ENCODE peak calls at places on chromosomes 6 and 20, in four cellular contexts. T is spleen, D is stomach, B is K562. U is an unnamed sample. For H3K4me1, the result is how much of the 10 kb centered on the place peaks cover.

GRCh38 chr6:4129446-4129845 is 5.9 kb downstream of the ECI2 start:
- DNase-seq in B (no peak), D (no peak), T (no peak), U (no peak)

GRCh38 chr6:48036316-48036715 is 74.7 kb downstream of the PTCHD4 start:
- DNase-seq in T (no peak), B (no peak), D (no peak), U (no peak)

GRCh38 chr20:1718604-1719384 is 61.2 kb upstream of the SIRPG start:
- DNase-seq in D (no peak), B (no peak), T (no peak), U (no peak)

GRCh38 chr20:45097485-45098095 is 3.3 kb downstream of the KCNS1 start:
- DNase-seq in T (peak), B (no peak), D (no peak), U (no peak)

GRCh38 chr6:1208876-1209275 is 103.0 kb upstream of the FOXQ1 start:
- DNase-seq in T (no peak), D (no peak), B (no peak), U (no peak)

GRCh38 chr6:54264581-54265272 is 43.5 kb upstream of the TINAG start:
- DNase-seq in B (no peak), T (no peak), D (no peak), U (no peak)

GRCh38 chr6:52495859-52496396 is 75.8 kb downstream of the EFHC1 start:
- DNase-seq in T (no peak), D (no peak), B (no peak), U (no peak)

GRCh38 chr20:58980711-58981563 is at the start of gene NELFCD:
- DNase-seq in T (peak), B (peak), D (peak), U (peak)

GRCh38 chr6:16948376-16948775 is 153.5 kb upstream of the STMND1 start:
- DNase-seq in T (no peak), B (no peak), D (no peak), U (no peak)

GRCh38 chr20:49541733-49542513 is 26.0 kb downstream of the PTGIS start:
- DNase-seq in B (peak), D (peak), T (no peak), U (peak)
- TF ChIP-seq POLR2AphosphoS5 in B (peak), D (no peak), T (no peak), U (no peak)

GRCh38 chr6:63521475-63522210 is 50.6 kb upstream of the LOC128125822 start:
- DNase-seq in D (no peak), T (no peak), B (no peak), U (no peak)
- H3K4me1 ChIP-seq in D (under half), T (under half), B (under half), U (under half)

DNA sequence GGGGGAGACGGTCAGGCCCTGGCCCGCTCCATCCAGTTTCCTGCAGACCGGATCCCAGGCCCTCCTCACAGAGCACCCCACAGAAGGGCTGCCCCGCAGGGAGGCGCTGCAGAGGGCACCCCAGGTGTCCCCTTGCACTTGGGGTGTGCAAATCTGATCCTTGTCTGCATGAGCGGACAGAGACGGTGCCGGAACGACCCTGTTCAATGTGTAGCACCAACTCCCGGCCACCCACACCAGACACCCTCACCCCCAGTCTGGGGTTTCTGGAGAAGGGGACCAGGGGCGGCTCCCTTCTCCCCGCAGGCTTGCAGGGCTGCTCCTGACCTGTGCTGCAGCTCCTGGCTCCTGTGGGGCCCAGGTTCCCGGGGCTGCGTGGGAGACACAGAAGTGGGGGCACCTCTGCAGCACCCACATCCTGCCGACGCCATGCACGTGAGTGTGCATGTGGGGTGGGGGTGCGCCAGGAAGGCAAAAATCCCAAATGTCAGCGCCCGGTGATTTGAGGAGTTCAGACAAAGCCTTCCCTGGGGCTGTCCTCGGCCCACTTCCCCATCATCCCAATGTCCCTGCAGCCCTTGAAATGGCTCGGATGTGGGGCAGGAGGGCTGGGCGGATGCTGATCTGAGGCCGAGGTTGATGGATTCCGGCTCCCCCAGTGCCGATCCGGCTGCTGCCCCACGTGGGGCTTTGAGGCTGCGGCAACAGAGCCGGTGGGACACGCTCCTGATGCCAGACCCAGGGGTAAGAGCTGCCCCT is 85.3 kb upstream of the BHLHE23 start:
- DNase-seq in T (peak), B (no peak), D (no peak), U (no peak)
- TF ChIP-seq CTCF in T (no peak), B (no peak), D (no peak), U (no peak)

GRCh38 chr6:11875325-11876109 is 96.9 kb upstream of the ADTRP start:
- DNase-seq in D (no peak), B (no peak), T (no peak), U (no peak)

GRCh38 chr6:11868392-11868791 is 89.8 kb upstream of the ADTRP start:
- DNase-seq in B (no peak), T (no peak), D (no peak), U (no peak)

GRCh38 chr6:11865926-11866325 is 87.3 kb upstream of the ADTRP start:
- DNase-seq in T (no peak), B (no peak), D (no peak), U (no peak)

DNA sequence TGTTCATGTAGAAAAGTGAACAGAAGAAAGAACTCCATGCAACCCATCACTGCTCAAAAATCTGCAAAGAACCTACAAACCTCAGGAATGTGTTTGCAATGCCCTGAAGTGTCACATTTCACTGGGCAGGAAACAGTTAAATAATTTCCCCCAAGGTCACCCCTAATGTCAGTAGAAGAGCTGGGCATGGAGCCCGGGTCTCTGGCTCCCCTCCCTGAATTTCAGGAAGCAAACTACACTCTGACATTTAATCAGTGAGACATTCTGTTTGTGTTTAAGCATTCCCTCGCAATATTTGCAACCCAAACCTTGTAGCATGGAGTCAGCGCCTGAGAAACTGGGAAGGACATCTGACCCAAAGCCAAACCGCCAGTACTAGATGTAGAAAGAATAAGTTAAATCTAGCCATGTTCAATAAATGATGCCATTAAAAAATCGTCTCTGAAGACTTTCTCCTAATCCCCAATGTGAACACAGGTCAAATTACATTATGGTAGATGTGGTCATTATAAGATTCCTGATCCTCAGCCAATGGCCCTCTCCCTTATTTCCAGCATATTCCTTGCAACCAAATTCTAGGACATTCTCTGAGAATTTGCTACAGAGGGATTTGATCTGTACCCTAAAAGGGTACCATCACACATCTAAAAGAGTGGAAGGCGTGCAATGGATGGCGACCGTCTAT is 91.2 kb upstream of the ADTRP start:
- DNase-seq in D (peak), T (no peak), B (no peak), U (no peak)
- TF ChIP-seq POLR2AphosphoS5 in D (no peak), T (no peak), B (no peak), U (no peak)

DNA sequence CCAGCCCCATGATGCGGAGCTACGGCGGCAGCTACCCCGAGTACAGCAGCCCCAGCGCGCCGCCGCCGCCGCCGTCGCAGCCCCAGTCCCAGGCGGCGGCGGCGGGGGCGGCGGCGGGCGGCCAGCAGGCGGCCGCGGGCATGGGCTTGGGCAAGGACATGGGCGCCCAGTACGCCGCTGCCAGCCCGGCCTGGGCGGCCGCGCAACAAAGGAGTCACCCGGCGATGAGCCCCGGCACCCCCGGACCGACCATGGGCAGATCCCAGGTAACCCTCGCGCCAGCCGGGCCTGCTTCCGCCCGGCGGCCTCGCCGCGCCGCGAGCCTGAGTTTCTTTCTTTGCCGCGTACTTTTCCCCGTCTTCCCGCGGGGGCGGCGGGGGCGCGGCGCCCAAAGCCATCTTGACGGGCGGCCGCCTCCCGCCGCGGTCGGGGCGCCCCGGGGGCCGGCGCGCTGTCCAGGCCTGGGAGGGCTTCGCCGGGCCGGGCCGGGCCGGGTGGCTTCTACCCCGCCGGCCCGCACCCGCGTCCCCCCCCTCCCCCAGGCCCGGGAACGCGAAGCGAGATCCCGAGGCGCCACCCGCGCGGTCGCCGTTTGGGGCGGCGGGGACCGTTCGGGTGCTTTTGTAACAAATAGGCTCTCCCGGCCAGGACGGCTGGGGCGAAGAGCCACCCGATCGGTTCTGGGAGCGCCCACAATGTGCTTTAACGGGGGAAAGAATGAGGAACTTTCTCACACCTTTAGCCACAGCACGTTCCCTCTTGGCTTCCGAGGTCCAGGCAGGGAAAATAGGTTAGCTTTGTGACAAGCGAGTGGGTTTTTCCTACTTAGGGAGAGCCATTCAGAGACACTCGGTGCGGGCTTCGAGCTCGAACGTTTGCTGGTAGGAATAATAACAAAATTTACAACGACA is 2.3 kb downstream of the ARID1B start:
- DNase-seq in B (peak), T (peak), D (peak), U (peak)
- H3K4me1 ChIP-seq in B (under half), T (half or more), D (half or more), U (under half)

GRCh38 chr20:16940701-16941100 is 192.5 kb downstream of the OTOR start:
- DNase-seq in B (no peak), T (no peak), D (no peak), U (no peak)
- TF ChIP-seq CTCF in B (no peak), T (no peak), D (no peak), U (no peak)

GRCh38 chr6:167699141-167700036 is 127.3 kb upstream of the AFDN start:
- DNase-seq in B (no peak), T (peak), D (peak), U (no peak)
- TF ChIP-seq POLR2AphosphoS5 in B (no peak), T (peak), D (no peak), U (peak)

U was measured in prostate gland.